ENCODE peak calls at places on chromosome 4, in eight cellular contexts. Z, M, E, P, X, C, N and T are unnamed samples.

GRCh38 chr4:103011378-103012025 is 8.0 kb downstream of the SLC9B1 start:
- DNase-seq in Z (no peak), M (peak), E (no peak), P (peak), X (peak), C (no peak), N (no peak), T (peak)

GRCh38 chr4:136457004-136457403 is 1075.3 kb downstream of the PCDH18 start:
- DNase-seq in Z (no peak), M (no peak), E (no peak), P (no peak), X (no peak), C (no peak), N (no peak), T (no peak)

GRCh38 chr4:28886934-28887333 is 1833.2 kb upstream of the PCDH7 start:
- DNase-seq in Z (no peak), M (no peak), E (no peak), P (no peak), X (peak), C (no peak), N (no peak), T (no peak)

GRCh38 chr4:184309241-184310170 is 91.8 kb upstream of the ENPP6 start:
- DNase-seq in Z (no peak), M (no peak), E (no peak), P (no peak), X (no peak), C (no peak), N (no peak), T (no peak)

GRCh38 chr4:108433832-108434231 is 186.5 kb upstream of the RPL34 start:
- DNase-seq in Z (no peak), M (no peak), E (no peak), P (peak), X (peak), C (peak), N (peak), T (no peak)

GRCh38 chr4:12118651-12119213 is 690.0 kb upstream of the HS3ST1 start:
- DNase-seq in Z (no peak), M (no peak), E (no peak), P (no peak), X (no peak), C (no peak), N (no peak), T (no peak)

GRCh38 chr4:187236491-187236890 is 512.8 kb upstream of the FAT1 start:
- DNase-seq in Z (no peak), M (no peak), E (no peak), P (peak), X (peak), C (peak), N (no peak), T (no peak)

GRCh38 chr4:169220854-169221311 is 49.9 kb downstream of the SH3RF1 start:
- DNase-seq in Z (no peak), M (no peak), E (peak), P (no peak), X (no peak), C (peak), N (no peak), T (no peak)

GRCh38 chr4:121277194-121278105 is 103.4 kb downstream of the QRFPR start:
- DNase-seq in Z (no peak), M (peak), E (peak), P (no peak), X (no peak), C (no peak), N (no peak), T (peak)

DNA sequence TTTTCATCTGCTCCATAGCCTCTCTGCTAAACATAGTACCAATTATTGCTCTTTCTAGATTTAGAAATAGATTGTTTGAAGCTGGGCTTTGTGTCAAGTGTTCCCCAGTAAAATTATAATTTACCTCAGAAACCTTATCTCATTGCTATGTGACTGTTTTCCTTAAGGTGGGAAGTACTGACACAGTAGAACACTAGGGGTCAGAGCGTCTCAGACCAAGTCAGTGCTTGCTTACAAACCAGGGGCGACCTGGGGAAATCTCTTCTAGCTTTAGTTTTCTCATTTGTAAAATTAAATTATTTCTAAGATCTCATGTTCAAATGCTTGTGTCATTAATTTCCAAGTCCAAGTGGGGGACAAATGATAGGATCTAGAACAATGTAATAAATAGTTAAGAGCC is 360.4 kb downstream of the RAPGEF2 start:
- DNase-seq in Z (no peak), M (no peak), E (no peak), P (no peak), X (no peak), C (no peak), N (no peak), T (no peak)
- TF ChIP-seq CTCF in Z (no peak), M (no peak), E (peak), P (no peak), X (no peak), C (no peak), N (no peak), T (no peak)

GRCh38 chr4:185730849-185731608 is 81.0 kb downstream of the SORBS2 start:
- DNase-seq in Z (no peak), M (no peak), E (no peak), P (peak), X (no peak), C (no peak), N (no peak), T (no peak)
- TF ChIP-seq CTCF in Z (no peak), M (no peak), E (no peak), P (no peak), X (no peak), C (no peak), N (no peak), T (no peak)

GRCh38 chr4:95544433-95545103 is 4.2 kb downstream of the UNC5C start:
- DNase-seq in Z (no peak), M (peak), E (no peak), P (peak), X (no peak), C (no peak), N (no peak), T (no peak)
- TF ChIP-seq CTCF in Z (no peak), M (peak), E (peak), P (peak), X (no peak), C (no peak), N (no peak), T (no peak)

GRCh38 chr4:6682862-6683590 is 10.7 kb upstream of the S100P start:
- DNase-seq in Z (no peak), M (no peak), E (no peak), P (no peak), X (no peak), C (no peak), N (no peak), T (no peak)

GRCh38 chr4:6681191-6681590 is 12.5 kb upstream of the S100P start:
- DNase-seq in Z (no peak), M (no peak), E (no peak), P (no peak), X (no peak), C (no peak), N (no peak), T (peak)

GRCh38 chr4:6684656-6685055 is 9.0 kb upstream of the S100P start:
- DNase-seq in Z (no peak), M (no peak), E (no peak), P (no peak), X (no peak), C (no peak), N (no peak), T (no peak)

GRCh38 chr4:6676722-6677558 is 16.7 kb upstream of the S100P start:
- DNase-seq in Z (no peak), M (peak), E (no peak), P (no peak), X (no peak), C (no peak), N (no peak), T (no peak)

GRCh38 chr4:6680372-6681034 is 13.2 kb upstream of the S100P start:
- DNase-seq in Z (no peak), M (no peak), E (peak), P (no peak), X (no peak), C (no peak), N (no peak), T (no peak)
- TF ChIP-seq CTCF in Z (no peak), M (no peak), E (peak), P (peak), X (no peak), C (peak), N (no peak), T (no peak)

GRCh38 chr4:43846111-43846587 is 602.5 kb downstream of the KCTD8 start:
- DNase-seq in Z (no peak), M (no peak), E (no peak), P (no peak), X (no peak), C (no peak), N (no peak), T (no peak)

GRCh38 chr4:43842594-43842993 is 606.0 kb downstream of the KCTD8 start:
- DNase-seq in Z (no peak), M (no peak), E (no peak), P (no peak), X (no peak), C (no peak), N (no peak), T (no peak)

GRCh38 chr4:43837604-43838003 is 611.0 kb downstream of the KCTD8 start:
- DNase-seq in Z (no peak), M (no peak), E (no peak), P (no peak), X (no peak), C (no peak), N (no peak), T (no peak)

GRCh38 chr4:43843501-43843900 is 605.1 kb downstream of the KCTD8 start:
- DNase-seq in Z (no peak), M (no peak), E (peak), P (peak), X (peak), C (no peak), N (no peak), T (no peak)
- TF ChIP-seq CTCF in Z (no peak), M (no peak), E (no peak), P (peak), X (peak), C (no peak), N (no peak), T (no peak)

GRCh38 chr4:18536420-18536819 is 514.9 kb upstream of the LCORL start:
- DNase-seq in Z (no peak), M (no peak), E (peak), P (no peak), X (no peak), C (no peak), N (no peak), T (no peak)
- TF ChIP-seq CTCF in Z (no peak), M (no peak), E (peak), P (no peak), X (no peak), C (no peak), N (no peak), T (no peak)

GRCh38 chr4:17163156-17163555 is 264.7 kb upstream of the LDB2 start:
- DNase-seq in Z (no peak), M (no peak), E (no peak), P (no peak), X (no peak), C (no peak), N (no peak), T (no peak)
- TF ChIP-seq CTCF in Z (no peak), M (no peak), E (no peak), P (no peak), X (no peak), C (no peak), N (no peak), T (no peak)